ENCODE peak calls at places on chromosomes 12 and 14, in nine cellular contexts. One of them, this sample, is unnamed.

GRCh38 chr14:57502581-57503254 is 9.1 kb upstream of the CCDC198 start:
- DNase-seq in anterior cingulate cortex: no peak
- DNase-seq in T47D: peak; percentile 62
- DNase-seq in stimulated activated CD4-positive, alpha-beta T cell treated with anti-CD3 and anti-CD28 coated beads, Interleukin-4, amount 100 ng/mL, for 4 hours: no peak
- DNase-seq in activated T-helper 1 cell treated with anti-CD3 and anti-CD28 coated beads, Interleukin-2, amount 50 U/mL, for 16 hours: no peak
- DNase-seq in T1000: no peak
- DNase-seq in H54: no peak
- DNase-seq in ovary: peak; percentile 67
- DNase-seq in left colon: no peak
- DNase-seq in this sample: no peak

GRCh38 chr12:124617615-124618014 is 50.2 kb upstream of the NCOR2 start:
- DNase-seq in anterior cingulate cortex: peak; percentile 73
- DNase-seq in T47D: peak; percentile 50
- DNase-seq in stimulated activated CD4-positive, alpha-beta T cell treated with anti-CD3 and anti-CD28 coated beads, Interleukin-4, amount 100 ng/mL, for 4 hours: no peak
- DNase-seq in activated T-helper 1 cell treated with anti-CD3 and anti-CD28 coated beads, Interleukin-2, amount 50 U/mL, for 16 hours: no peak
- DNase-seq in T1000: no peak
- DNase-seq in H54: no peak
- DNase-seq in ovary: no peak
- DNase-seq in left colon: no peak
- DNase-seq in this sample: no peak

GRCh38 chr12:2273288-2273687 is 220.5 kb downstream of the CACNA1C start:
- DNase-seq in anterior cingulate cortex: no peak
- DNase-seq in T47D: peak; percentile 25
- DNase-seq in stimulated activated CD4-positive, alpha-beta T cell treated with anti-CD3 and anti-CD28 coated beads, Interleukin-4, amount 100 ng/mL, for 4 hours: no peak
- DNase-seq in activated T-helper 1 cell treated with anti-CD3 and anti-CD28 coated beads, Interleukin-2, amount 50 U/mL, for 16 hours: no peak
- DNase-seq in T1000: no peak
- DNase-seq in H54: no peak
- DNase-seq in ovary: no peak
- DNase-seq in left colon: no peak
- DNase-seq in this sample: no peak

GRCh38 chr14:104557086-104557485 is 22.5 kb upstream of the C14orf180 start:
- DNase-seq in anterior cingulate cortex: no peak
- DNase-seq in T47D: no peak
- DNase-seq in stimulated activated CD4-positive, alpha-beta T cell treated with anti-CD3 and anti-CD28 coated beads, Interleukin-4, amount 100 ng/mL, for 4 hours: no peak
- DNase-seq in activated T-helper 1 cell treated with anti-CD3 and anti-CD28 coated beads, Interleukin-2, amount 50 U/mL, for 16 hours: no peak
- DNase-seq in T1000: no peak
- DNase-seq in H54: no peak
- DNase-seq in ovary: no peak
- DNase-seq in left colon: peak; percentile 18
- DNase-seq in this sample: no peak

GRCh38 chr14:101729382-101729781 is 32.1 kb upstream of the PPP2R5C start:
- DNase-seq in anterior cingulate cortex: no peak
- DNase-seq in T47D: no peak
- DNase-seq in stimulated activated CD4-positive, alpha-beta T cell treated with anti-CD3 and anti-CD28 coated beads, Interleukin-4, amount 100 ng/mL, for 4 hours: no peak
- DNase-seq in activated T-helper 1 cell treated with anti-CD3 and anti-CD28 coated beads, Interleukin-2, amount 50 U/mL, for 16 hours: no peak
- DNase-seq in T1000: no peak
- DNase-seq in H54: no peak
- DNase-seq in ovary: no peak
- DNase-seq in left colon: no peak
- DNase-seq in this sample: no peak

GRCh38 chr14:60590907-60591510 is 58.3 kb downstream of the SIX1 start:
- DNase-seq in anterior cingulate cortex: no peak
- DNase-seq in T47D: no peak
- DNase-seq in stimulated activated CD4-positive, alpha-beta T cell treated with anti-CD3 and anti-CD28 coated beads, Interleukin-4, amount 100 ng/mL, for 4 hours: no peak
- DNase-seq in activated T-helper 1 cell treated with anti-CD3 and anti-CD28 coated beads, Interleukin-2, amount 50 U/mL, for 16 hours: no peak
- DNase-seq in T1000: no peak
- DNase-seq in H54: no peak
- DNase-seq in ovary: no peak
- DNase-seq in left colon: no peak
- DNase-seq in this sample: no peak

GRCh38 chr12:29546000-29546399 is 48.5 kb upstream of the OVCH1 start:
- DNase-seq in anterior cingulate cortex: no peak
- DNase-seq in T47D: no peak
- DNase-seq in stimulated activated CD4-positive, alpha-beta T cell treated with anti-CD3 and anti-CD28 coated beads, Interleukin-4, amount 100 ng/mL, for 4 hours: no peak
- DNase-seq in activated T-helper 1 cell treated with anti-CD3 and anti-CD28 coated beads, Interleukin-2, amount 50 U/mL, for 16 hours: no peak
- DNase-seq in T1000: no peak
- DNase-seq in H54: no peak
- DNase-seq in ovary: no peak
- DNase-seq in left colon: no peak
- DNase-seq in this sample: no peak

GRCh38 chr14:94363171-94363624 is 25.2 kb downstream of the SERPINA1 start:
- DNase-seq in anterior cingulate cortex: no peak
- DNase-seq in T47D: no peak
- DNase-seq in stimulated activated CD4-positive, alpha-beta T cell treated with anti-CD3 and anti-CD28 coated beads, Interleukin-4, amount 100 ng/mL, for 4 hours: no peak
- DNase-seq in activated T-helper 1 cell treated with anti-CD3 and anti-CD28 coated beads, Interleukin-2, amount 50 U/mL, for 16 hours: no peak
- DNase-seq in T1000: no peak
- DNase-seq in H54: no peak
- DNase-seq in ovary: no peak
- DNase-seq in left colon: no peak
- DNase-seq in this sample: no peak

GRCh38 chr12:105948331-105948730 is 190.4 kb downstream of the NUAK1 start:
- DNase-seq in anterior cingulate cortex: no peak
- DNase-seq in T47D: no peak
- DNase-seq in stimulated activated CD4-positive, alpha-beta T cell treated with anti-CD3 and anti-CD28 coated beads, Interleukin-4, amount 100 ng/mL, for 4 hours: no peak
- DNase-seq in activated T-helper 1 cell treated with anti-CD3 and anti-CD28 coated beads, Interleukin-2, amount 50 U/mL, for 16 hours: no peak
- DNase-seq in T1000: no peak
- DNase-seq in H54: no peak
- DNase-seq in ovary: no peak
- DNase-seq in left colon: no peak
- DNase-seq in this sample: no peak

GRCh38 chr14:38646391-38646790 is 390.5 kb upstream of the CLEC14A start:
- DNase-seq in anterior cingulate cortex: no peak
- DNase-seq in T47D: peak; percentile 12
- DNase-seq in stimulated activated CD4-positive, alpha-beta T cell treated with anti-CD3 and anti-CD28 coated beads, Interleukin-4, amount 100 ng/mL, for 4 hours: no peak
- DNase-seq in activated T-helper 1 cell treated with anti-CD3 and anti-CD28 coated beads, Interleukin-2, amount 50 U/mL, for 16 hours: no peak
- DNase-seq in T1000: no peak
- DNase-seq in H54: no peak
- DNase-seq in ovary: no peak
- DNase-seq in left colon: no peak
- DNase-seq in this sample: no peak

GRCh38 chr14:106501898-106502297 is 975.5 kb downstream of the TMEM121 start:
- DNase-seq in anterior cingulate cortex: no peak
- DNase-seq in T47D: no peak
- DNase-seq in stimulated activated CD4-positive, alpha-beta T cell treated with anti-CD3 and anti-CD28 coated beads, Interleukin-4, amount 100 ng/mL, for 4 hours: no peak
- DNase-seq in activated T-helper 1 cell treated with anti-CD3 and anti-CD28 coated beads, Interleukin-2, amount 50 U/mL, for 16 hours: no peak
- DNase-seq in T1000: no peak
- DNase-seq in H54: no peak
- DNase-seq in ovary: no peak
- DNase-seq in left colon: no peak
- DNase-seq in this sample: no peak

GRCh38 chr14:69666698-69667211 is 55.4 kb downstream of the SUSD6 start:
- DNase-seq in anterior cingulate cortex: no peak
- DNase-seq in T47D: no peak
- DNase-seq in stimulated activated CD4-positive, alpha-beta T cell treated with anti-CD3 and anti-CD28 coated beads, Interleukin-4, amount 100 ng/mL, for 4 hours: no peak
- DNase-seq in activated T-helper 1 cell treated with anti-CD3 and anti-CD28 coated beads, Interleukin-2, amount 50 U/mL, for 16 hours: no peak
- DNase-seq in T1000: no peak
- DNase-seq in H54: no peak
- DNase-seq in ovary: no peak
- DNase-seq in left colon: no peak
- DNase-seq in this sample: no peak

GRCh38 chr12:14689996-14690395 is 6.4 kb downstream of the GUCY2C start:
- DNase-seq in anterior cingulate cortex: no peak
- DNase-seq in T47D: no peak
- DNase-seq in stimulated activated CD4-positive, alpha-beta T cell treated with anti-CD3 and anti-CD28 coated beads, Interleukin-4, amount 100 ng/mL, for 4 hours: no peak
- DNase-seq in activated T-helper 1 cell treated with anti-CD3 and anti-CD28 coated beads, Interleukin-2, amount 50 U/mL, for 16 hours: no peak
- DNase-seq in T1000: no peak
- DNase-seq in H54: no peak
- DNase-seq in ovary: no peak
- DNase-seq in left colon: no peak
- DNase-seq in this sample: no peak

GRCh38 chr14:65150891-65151290 is 48.6 kb upstream of the MAX start:
- DNase-seq in anterior cingulate cortex: no peak
- DNase-seq in T47D: no peak
- DNase-seq in stimulated activated CD4-positive, alpha-beta T cell treated with anti-CD3 and anti-CD28 coated beads, Interleukin-4, amount 100 ng/mL, for 4 hours: no peak
- DNase-seq in activated T-helper 1 cell treated with anti-CD3 and anti-CD28 coated beads, Interleukin-2, amount 50 U/mL, for 16 hours: no peak
- DNase-seq in T1000: no peak
- DNase-seq in H54: no peak
- DNase-seq in ovary: no peak
- DNase-seq in left colon: no peak
- DNase-seq in this sample: no peak

GRCh38 chr12:79187032-79187431 is 322.5 kb downstream of the SYT1 start:
- DNase-seq in anterior cingulate cortex: no peak
- DNase-seq in T47D: no peak
- DNase-seq in stimulated activated CD4-positive, alpha-beta T cell treated with anti-CD3 and anti-CD28 coated beads, Interleukin-4, amount 100 ng/mL, for 4 hours: no peak
- DNase-seq in activated T-helper 1 cell treated with anti-CD3 and anti-CD28 coated beads, Interleukin-2, amount 50 U/mL, for 16 hours: no peak
- DNase-seq in T1000: no peak
- DNase-seq in H54: no peak
- DNase-seq in ovary: no peak
- DNase-seq in left colon: no peak
- DNase-seq in this sample: no peak

GRCh38 chr12:27865421-27865820 is 85.4 kb upstream of the MANSC4 start:
- DNase-seq in anterior cingulate cortex: no peak
- DNase-seq in T47D: no peak
- DNase-seq in stimulated activated CD4-positive, alpha-beta T cell treated with anti-CD3 and anti-CD28 coated beads, Interleukin-4, amount 100 ng/mL, for 4 hours: no peak
- DNase-seq in activated T-helper 1 cell treated with anti-CD3 and anti-CD28 coated beads, Interleukin-2, amount 50 U/mL, for 16 hours: no peak
- DNase-seq in T1000: no peak
- DNase-seq in H54: no peak
- DNase-seq in ovary: no peak
- DNase-seq in left colon: no peak
- DNase-seq in this sample: no peak

GRCh38 chr12:117850048-117850447 is 118.7 kb downstream of the KSR2 start:
- DNase-seq in anterior cingulate cortex: no peak
- DNase-seq in T47D: peak; percentile 76
- DNase-seq in stimulated activated CD4-positive, alpha-beta T cell treated with anti-CD3 and anti-CD28 coated beads, Interleukin-4, amount 100 ng/mL, for 4 hours: no peak
- DNase-seq in activated T-helper 1 cell treated with anti-CD3 and anti-CD28 coated beads, Interleukin-2, amount 50 U/mL, for 16 hours: no peak
- DNase-seq in T1000: peak; percentile 8
- DNase-seq in H54: peak; percentile 40
- DNase-seq in ovary: no peak
- DNase-seq in left colon: no peak
- DNase-seq in this sample: no peak

GRCh38 chr14:105581551-105582341 is 55.4 kb downstream of the TMEM121 start:
- DNase-seq in anterior cingulate cortex: no peak
- DNase-seq in T47D: no peak
- DNase-seq in stimulated activated CD4-positive, alpha-beta T cell treated with anti-CD3 and anti-CD28 coated beads, Interleukin-4, amount 100 ng/mL, for 4 hours: no peak
- DNase-seq in activated T-helper 1 cell treated with anti-CD3 and anti-CD28 coated beads, Interleukin-2, amount 50 U/mL, for 16 hours: no peak
- DNase-seq in T1000: no peak
- DNase-seq in H54: no peak
- DNase-seq in ovary: no peak
- DNase-seq in left colon: no peak
- DNase-seq in this sample: peak; percentile 45

GRCh38 chr12:3035815-3036702 is 41.1 kb upstream of the TSPAN9 start:
- DNase-seq in anterior cingulate cortex: no peak
- DNase-seq in T47D: peak; percentile 15
- DNase-seq in stimulated activated CD4-positive, alpha-beta T cell treated with anti-CD3 and anti-CD28 coated beads, Interleukin-4, amount 100 ng/mL, for 4 hours: no peak
- DNase-seq in activated T-helper 1 cell treated with anti-CD3 and anti-CD28 coated beads, Interleukin-2, amount 50 U/mL, for 16 hours: no peak
- DNase-seq in T1000: no peak
- DNase-seq in H54: no peak
- DNase-seq in ovary: no peak
- DNase-seq in left colon: no peak
- DNase-seq in this sample: peak; percentile 3

GRCh38 chr12:90098132-90098779 is 389.6 kb upstream of the ATP2B1 start:
- DNase-seq in anterior cingulate cortex: no peak
- DNase-seq in T47D: no peak
- DNase-seq in stimulated activated CD4-positive, alpha-beta T cell treated with anti-CD3 and anti-CD28 coated beads, Interleukin-4, amount 100 ng/mL, for 4 hours: no peak
- DNase-seq in activated T-helper 1 cell treated with anti-CD3 and anti-CD28 coated beads, Interleukin-2, amount 50 U/mL, for 16 hours: no peak
- DNase-seq in T1000: no peak
- DNase-seq in H54: no peak
- DNase-seq in ovary: no peak
- DNase-seq in left colon: no peak
- DNase-seq in this sample: no peak

GRCh38 chr14:53542692-53543091 is 389.6 kb upstream of the DDHD1 start:
- DNase-seq in anterior cingulate cortex: no peak
- DNase-seq in T47D: peak; percentile 22
- DNase-seq in stimulated activated CD4-positive, alpha-beta T cell treated with anti-CD3 and anti-CD28 coated beads, Interleukin-4, amount 100 ng/mL, for 4 hours: no peak
- DNase-seq in activated T-helper 1 cell treated with anti-CD3 and anti-CD28 coated beads, Interleukin-2, amount 50 U/mL, for 16 hours: no peak
- DNase-seq in T1000: no peak
- DNase-seq in H54: no peak
- DNase-seq in ovary: no peak
- DNase-seq in left colon: no peak
- DNase-seq in this sample: no peak

GRCh38 chr12:45671254-45671653 is 58.3 kb upstream of the ARID2 start:
- DNase-seq in anterior cingulate cortex: no peak
- DNase-seq in T47D: no peak
- DNase-seq in stimulated activated CD4-positive, alpha-beta T cell treated with anti-CD3 and anti-CD28 coated beads, Interleukin-4, amount 100 ng/mL, for 4 hours: no peak
- DNase-seq in activated T-helper 1 cell treated with anti-CD3 and anti-CD28 coated beads, Interleukin-2, amount 50 U/mL, for 16 hours: no peak
- DNase-seq in T1000: peak; percentile 78
- DNase-seq in H54: peak; percentile 16
- DNase-seq in ovary: no peak
- DNase-seq in left colon: no peak
- DNase-seq in this sample: no peak

GRCh38 chr12:42216737-42217136 is 21.3 kb downstream of the YAF2 start:
- DNase-seq in anterior cingulate cortex: no peak
- DNase-seq in T47D: no peak
- DNase-seq in stimulated activated CD4-positive, alpha-beta T cell treated with anti-CD3 and anti-CD28 coated beads, Interleukin-4, amount 100 ng/mL, for 4 hours: no peak
- DNase-seq in activated T-helper 1 cell treated with anti-CD3 and anti-CD28 coated beads, Interleukin-2, amount 50 U/mL, for 16 hours: no peak
- DNase-seq in T1000: no peak
- DNase-seq in H54: no peak
- DNase-seq in ovary: no peak
- DNase-seq in left colon: no peak
- DNase-seq in this sample: no peak

GRCh38 chr14:74569826-74570591 is 42.0 kb downstream of the LTBP2 start:
- DNase-seq in anterior cingulate cortex: no peak
- DNase-seq in T47D: peak; percentile 26
- DNase-seq in stimulated activated CD4-positive, alpha-beta T cell treated with anti-CD3 and anti-CD28 coated beads, Interleukin-4, amount 100 ng/mL, for 4 hours: no peak
- DNase-seq in activated T-helper 1 cell treated with anti-CD3 and anti-CD28 coated beads, Interleukin-2, amount 50 U/mL, for 16 hours: no peak
- DNase-seq in T1000: no peak
- DNase-seq in H54: no peak
- DNase-seq in ovary: peak; percentile 58
- DNase-seq in left colon: no peak
- DNase-seq in this sample: peak; percentile 40

GRCh38 chr12:114920828-114921579 is 237.0 kb upstream of the TBX3 start:
- DNase-seq in anterior cingulate cortex: no peak
- DNase-seq in T47D: no peak
- DNase-seq in stimulated activated CD4-positive, alpha-beta T cell treated with anti-CD3 and anti-CD28 coated beads, Interleukin-4, amount 100 ng/mL, for 4 hours: no peak
- DNase-seq in activated T-helper 1 cell treated with anti-CD3 and anti-CD28 coated beads, Interleukin-2, amount 50 U/mL, for 16 hours: no peak
- DNase-seq in T1000: no peak
- DNase-seq in H54: no peak
- DNase-seq in ovary: no peak
- DNase-seq in left colon: no peak
- DNase-seq in this sample: no peak

GRCh38 chr12:33828326-33828725 is 194.0 kb upstream of the ALG10 start:
- DNase-seq in anterior cingulate cortex: no peak
- DNase-seq in T47D: no peak
- DNase-seq in stimulated activated CD4-positive, alpha-beta T cell treated with anti-CD3 and anti-CD28 coated beads, Interleukin-4, amount 100 ng/mL, for 4 hours: no peak
- DNase-seq in activated T-helper 1 cell treated with anti-CD3 and anti-CD28 coated beads, Interleukin-2, amount 50 U/mL, for 16 hours: no peak
- DNase-seq in T1000: no peak
- DNase-seq in H54: no peak
- DNase-seq in ovary: no peak
- DNase-seq in left colon: no peak
- DNase-seq in this sample: no peak

GRCh38 chr14:54564799-54565235 is 2.1 kb upstream of the SAMD4A start:
- DNase-seq in anterior cingulate cortex: no peak
- DNase-seq in T47D: no peak
- DNase-seq in stimulated activated CD4-positive, alpha-beta T cell treated with anti-CD3 and anti-CD28 coated beads, Interleukin-4, amount 100 ng/mL, for 4 hours: no peak
- DNase-seq in activated T-helper 1 cell treated with anti-CD3 and anti-CD28 coated beads, Interleukin-2, amount 50 U/mL, for 16 hours: no peak
- DNase-seq in T1000: no peak
- DNase-seq in H54: no peak
- DNase-seq in ovary: no peak
- DNase-seq in left colon: no peak
- DNase-seq in this sample: no peak

GRCh38 chr12:2960432-2960956 is 1.3 kb downstream of the TEAD4 start:
- DNase-seq in anterior cingulate cortex: no peak
- DNase-seq in T47D: peak; percentile 80
- DNase-seq in stimulated activated CD4-positive, alpha-beta T cell treated with anti-CD3 and anti-CD28 coated beads, Interleukin-4, amount 100 ng/mL, for 4 hours: no peak
- DNase-seq in activated T-helper 1 cell treated with anti-CD3 and anti-CD28 coated beads, Interleukin-2, amount 50 U/mL, for 16 hours: no peak
- DNase-seq in T1000: no peak
- DNase-seq in H54: peak; percentile 26
- DNase-seq in ovary: no peak
- DNase-seq in left colon: no peak
- DNase-seq in this sample: no peak

GRCh38 chr12:111056618-111057521 is 136.5 kb upstream of the MYL2 start:
- DNase-seq in anterior cingulate cortex: no peak
- DNase-seq in T47D: no peak
- DNase-seq in stimulated activated CD4-positive, alpha-beta T cell treated with anti-CD3 and anti-CD28 coated beads, Interleukin-4, amount 100 ng/mL, for 4 hours: peak; percentile 42
- DNase-seq in activated T-helper 1 cell treated with anti-CD3 and anti-CD28 coated beads, Interleukin-2, amount 50 U/mL, for 16 hours: peak; percentile 33
- DNase-seq in T1000: no peak
- DNase-seq in H54: no peak
- DNase-seq in ovary: no peak
- DNase-seq in left colon: no peak
- DNase-seq in this sample: no peak

GRCh38 chr12:50117057-50117622 is 5.1 kb downstream of the COX14 start:
- DNase-seq in anterior cingulate cortex: no peak
- DNase-seq in T47D: no peak
- DNase-seq in stimulated activated CD4-positive, alpha-beta T cell treated with anti-CD3 and anti-CD28 coated beads, Interleukin-4, amount 100 ng/mL, for 4 hours: no peak
- DNase-seq in activated T-helper 1 cell treated with anti-CD3 and anti-CD28 coated beads, Interleukin-2, amount 50 U/mL, for 16 hours: no peak
- DNase-seq in T1000: no peak
- DNase-seq in H54: no peak
- DNase-seq in ovary: no peak
- DNase-seq in left colon: no peak
- DNase-seq in this sample: no peak

GRCh38 chr14:91361236-91361811 is 56.3 kb downstream of the CCDC88C start:
- DNase-seq in anterior cingulate cortex: no peak
- DNase-seq in T47D: peak; percentile 49
- DNase-seq in stimulated activated CD4-positive, alpha-beta T cell treated with anti-CD3 and anti-CD28 coated beads, Interleukin-4, amount 100 ng/mL, for 4 hours: no peak
- DNase-seq in activated T-helper 1 cell treated with anti-CD3 and anti-CD28 coated beads, Interleukin-2, amount 50 U/mL, for 16 hours: no peak
- DNase-seq in T1000: no peak
- DNase-seq in H54: no peak
- DNase-seq in ovary: no peak
- DNase-seq in left colon: no peak
- DNase-seq in this sample: peak; percentile 29

This sample was measured in mucosa of descending colon.